ENCODE peak calls at places on chromosomes 1 and 21, in nine cellular contexts. X is upper lobe of left lung, M is fibroblast of pulmonary artery, W is AG04450, I is thyroid gland, E is fibroblast of villous mesenchyme, V is choroid plexus epithelial cell, Q is esophagus muscularis mucosa, O is cardiac muscle cell. B is an unnamed sample.

GRCh38 chr1:82143108-82143833 is 342.5 kb downstream of the ADGRL2 start:
- DNase-seq in V (no peak), W (no peak), X (no peak), E (no peak), I (no peak), O (no peak), M (no peak), Q (no peak), B (no peak)

GRCh38 chr1:116390195-116390594 is 17.2 kb downstream of the ATP1A1 start:
- DNase-seq in W (no peak), Q (no peak), M (no peak), X (no peak), O (no peak), I (no peak), V (no peak), E (no peak), B (no peak)

GRCh38 chr21:16194851-16195251 is 465.1 kb downstream of the USP25 start:
- DNase-seq in I (no peak), V (peak), E (peak), M (peak), W (no peak), O (peak), Q (no peak), X (no peak), B (peak)

GRCh38 chr1:22595108-22595507 is 31.8 kb downstream of the EPHA8 start:
- DNase-seq in O (no peak), E (no peak), I (no peak), M (no peak), W (no peak), Q (no peak), X (no peak), V (no peak), B (no peak)

GRCh38 chr1:151327223-151327902 is at the start of gene PI4KB:
- DNase-seq in V (peak), I (peak), X (peak), W (peak), M (peak), Q (peak), O (peak), E (peak), B (peak)

GRCh38 chr1:22123901-22124404 is 18.9 kb downstream of the WNT4 start:
- DNase-seq in I (no peak), E (no peak), Q (no peak), V (no peak), O (no peak), M (no peak), W (no peak), X (no peak), B (no peak)

GRCh38 chr1:168970945-168971799 is 135.3 kb upstream of the ATP1B1 start:
- DNase-seq in I (no peak), V (no peak), O (no peak), W (no peak), M (no peak), X (no peak), E (no peak), Q (no peak), B (no peak)

GRCh38 chr1:172167801-172168596 is 252.5 kb upstream of the C1orf105 start:
- DNase-seq in O (peak), E (peak), M (peak), X (no peak), W (no peak), V (peak), Q (no peak), I (no peak), B (peak)

GRCh38 chr1:185343306-185343705 is 26.3 kb upstream of the IVNS1ABP start:
- DNase-seq in Q (no peak), M (no peak), E (no peak), V (no peak), W (no peak), X (no peak), O (no peak), I (no peak), B (no peak)

GRCh38 chr1:50427818-50428779 is 4.9 kb upstream of the DMRTA2 start:
- DNase-seq in I (no peak), W (no peak), E (no peak), M (no peak), Q (no peak), O (no peak), V (no peak), X (no peak), B (no peak)

GRCh38 chr21:44527156-44527982 is 12.6 kb downstream of the KRTAP10-1 start:
- DNase-seq in V (no peak), W (no peak), Q (no peak), I (no peak), M (no peak), X (peak), O (no peak), E (no peak), B (no peak)

GRCh38 chr1:157540852-157541251 is 11.5 kb downstream of the FCRL5 start:
- DNase-seq in W (no peak), X (no peak), I (no peak), V (no peak), E (no peak), M (no peak), Q (no peak), O (no peak), B (no peak)

GRCh38 chr1:36530791-36531190 is 48.1 kb upstream of the CSF3R start:
- DNase-seq in V (no peak), X (no peak), O (no peak), Q (no peak), M (no peak), I (no peak), E (no peak), W (no peak), B (no peak)

GRCh38 chr1:66652556-66652955 is 99.7 kb upstream of the DYNLT5 start:
- DNase-seq in M (peak), I (no peak), W (no peak), V (peak), O (no peak), Q (no peak), E (peak), X (no peak), B (peak)

GRCh38 chr1:119531606-119532323 is 24.8 kb downstream of the HSD3B1 start:
- DNase-seq in X (no peak), W (no peak), Q (no peak), V (peak), M (no peak), O (no peak), I (no peak), E (no peak), B (peak)

GRCh38 chr21:14057313-14057712 is 153.4 kb downstream of the LIPI start:
- DNase-seq in O (no peak), W (no peak), E (no peak), I (no peak), V (no peak), Q (no peak), M (no peak), X (no peak), B (no peak)

GRCh38 chr1:175152006-175152652 is 40.4 kb downstream of the KIAA0040 start:
- DNase-seq in Q (no peak), I (peak), V (peak), O (peak), M (peak), X (peak), W (no peak), E (peak), B (peak)

GRCh38 chr1:211327341-211327921 is 798 bp downstream of the TRAF5 start:
- DNase-seq in V (peak), M (peak), X (no peak), O (peak), E (peak), W (no peak), I (peak), Q (no peak), B (peak)

DNA sequence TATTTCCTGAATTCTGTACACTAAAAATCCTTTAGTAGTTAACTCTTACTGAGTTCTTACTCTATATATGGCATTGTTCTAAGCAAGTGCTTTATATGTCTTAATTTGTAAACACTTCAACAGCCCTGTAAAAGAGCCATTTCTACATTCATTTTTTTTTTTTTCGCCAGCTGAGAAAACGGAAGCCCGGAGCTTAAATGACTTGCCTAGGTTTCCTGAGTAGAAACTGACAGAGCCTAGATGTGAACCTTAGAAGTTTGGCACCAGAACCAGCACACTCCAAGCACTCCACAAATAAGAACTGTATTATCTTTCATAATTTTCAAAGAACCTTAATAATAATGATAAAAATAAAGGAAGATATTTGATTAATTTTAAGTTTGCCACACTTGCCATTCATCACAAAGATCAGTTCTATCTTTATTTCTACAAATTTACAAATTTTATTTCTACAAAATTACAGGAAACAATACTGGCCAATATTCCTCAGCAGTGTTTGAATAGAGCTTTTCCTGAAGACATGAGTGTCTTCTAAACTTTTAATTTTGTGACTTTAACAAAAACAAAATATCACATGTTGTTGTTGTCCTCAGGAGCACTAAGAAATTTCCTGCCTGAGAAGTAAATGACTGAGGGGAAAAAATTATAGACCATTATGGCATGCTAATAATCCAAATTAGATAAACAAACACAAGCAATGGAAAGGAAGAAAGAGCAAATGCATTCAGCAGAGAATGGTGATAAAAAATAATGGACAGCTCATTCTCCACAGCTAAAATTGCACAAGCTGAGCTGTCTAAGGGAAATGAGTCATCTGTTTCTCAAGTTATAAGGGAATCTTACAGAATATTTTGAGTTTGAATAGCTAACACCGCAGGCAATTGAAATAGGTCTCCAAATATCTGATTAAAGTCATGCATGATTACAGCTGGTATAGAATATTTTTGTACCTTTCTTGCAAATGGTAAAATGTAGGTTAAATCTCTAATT is 71.2 kb downstream of the DPYD start:
- DNase-seq in E (peak), V (peak), Q (no peak), M (peak), I (no peak), X (no peak), O (no peak), W (peak), B (peak)
- H3K4me3 ChIP-seq in E (no peak), V (no peak), Q (no peak), M (peak), I (no peak), X (no peak), O (no peak), W (no peak), B (no peak)

GRCh38 chr1:154937051-154937987 is 800 bp upstream of the PMVK start:
- DNase-seq in W (peak), Q (peak), X (peak), M (peak), E (peak), I (peak), O (peak), V (peak), B (peak)
- TF ChIP-seq CTCF in W (peak), Q (peak), X (peak), M (peak), E (peak), I (peak), O (peak), V (peak), B (peak)

DNA sequence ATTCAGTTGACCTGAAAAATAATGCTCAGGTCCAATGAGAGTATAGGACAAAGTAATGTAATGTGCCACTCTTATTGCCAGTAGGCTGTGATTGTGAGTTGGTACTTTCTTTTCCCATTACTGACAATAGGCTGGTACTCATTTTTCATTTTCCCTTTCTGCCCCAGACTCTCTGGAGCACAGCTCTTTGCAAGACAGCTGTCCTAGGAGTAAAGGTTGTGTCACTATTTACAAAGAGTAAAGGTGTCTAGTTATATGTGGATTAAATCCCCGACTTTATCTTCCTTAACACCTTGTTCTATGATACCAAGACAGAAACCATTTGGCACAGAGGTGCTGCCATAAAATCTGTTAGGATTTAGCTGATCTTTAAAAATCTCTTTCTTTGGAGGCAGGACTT is 32.3 kb upstream of the RASAL2 start:
- DNase-seq in X (no peak), M (no peak), O (no peak), E (no peak), Q (no peak), V (no peak), W (no peak), I (no peak), B (no peak)
- H3K4me3 ChIP-seq in X (no peak), M (no peak), O (no peak), E (no peak), Q (no peak), V (no peak), W (no peak), I (no peak), B (no peak)

GRCh38 chr1:47004004-47004403 is 19.5 kb upstream of the CYP4X1 start:
- DNase-seq in Q (no peak), X (no peak), E (no peak), M (no peak), I (no peak), W (no peak), V (no peak), O (no peak), B (no peak)

GRCh38 chr1:46996659-46997281 is 26.7 kb upstream of the CYP4X1 start:
- DNase-seq in E (no peak), Q (no peak), M (no peak), O (no peak), I (no peak), V (no peak), X (no peak), W (no peak), B (no peak)

DNA sequence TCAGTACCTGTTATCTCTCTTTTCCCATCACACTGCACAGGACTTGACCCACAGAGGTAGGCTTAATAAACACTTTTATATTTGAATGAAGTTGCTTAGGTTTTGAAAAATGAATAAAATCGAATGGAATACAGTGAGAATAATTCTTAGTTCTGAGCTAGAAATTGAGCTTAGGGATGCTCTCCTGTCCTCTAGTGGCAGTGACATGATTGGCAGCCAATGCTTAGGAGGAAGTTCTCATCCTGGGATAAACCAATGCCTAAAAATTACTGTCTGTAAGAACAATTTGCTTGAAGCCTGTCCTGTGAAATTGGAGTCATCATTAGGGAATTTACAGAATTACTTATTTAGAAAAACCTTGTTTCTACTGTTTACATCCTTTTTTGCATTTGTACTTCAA is 21.3 kb upstream of the CYP4X1 start:
- DNase-seq in M (no peak), V (peak), O (no peak), Q (no peak), W (no peak), I (no peak), X (no peak), E (no peak), B (no peak)
- TF ChIP-seq CTCF in M (peak), V (peak), O (peak), Q (no peak), W (no peak), I (peak), X (no peak), E (no peak), B (peak)

GRCh38 chr1:186375152-186375928 is at the start of the genes ODR4 and TPR:
- DNase-seq in X (peak), Q (peak), E (peak), M (peak), W (peak), I (peak), V (peak), O (peak), B (peak)

GRCh38 chr1:186374313-186375151 is 521 bp downstream of the TPR start:
- DNase-seq in X (peak), W (no peak), I (peak), O (peak), E (peak), Q (no peak), M (peak), V (peak), B (peak)

GRCh38 chr1:186375929-186376330 is 292 bp downstream of the ODR4 start:
- DNase-seq in O (no peak), I (no peak), W (no peak), M (no peak), V (no peak), Q (no peak), X (no peak), E (no peak), B (no peak)
- H3K4me3 ChIP-seq in O (peak), I (peak), W (peak), M (peak), V (peak), Q (peak), X (peak), E (peak), B (peak)

GRCh38 chr1:108955111-108955510 is 8.2 kb downstream of the CLCC1 start:
- DNase-seq in X (no peak), W (no peak), V (no peak), Q (no peak), I (no peak), M (no peak), O (no peak), E (no peak), B (no peak)
- TF ChIP-seq CTCF in X (no peak), W (no peak), V (no peak), Q (no peak), I (no peak), M (no peak), O (no peak), E (no peak), B (no peak)

GRCh38 chr21:34881421-34881820 is 167.7 kb downstream of the RUNX1 start:
- DNase-seq in E (peak), V (peak), O (no peak), M (peak), X (no peak), I (no peak), Q (peak), W (no peak), B (peak)
- H3K4me3 ChIP-seq in E (peak), V (peak), O (no peak), M (peak), X (no peak), I (no peak), Q (no peak), W (peak), B (peak)

GRCh38 chr1:210294991-210295773 is 33.5 kb upstream of the HHAT start:
- DNase-seq in O (peak), X (peak), M (peak), Q (no peak), I (no peak), E (peak), V (no peak), W (no peak), B (peak)

GRCh38 chr1:210291088-210291487 is 37.6 kb upstream of the HHAT start:
- DNase-seq in E (no peak), X (no peak), M (peak), W (no peak), Q (no peak), I (no peak), O (no peak), V (no peak), B (no peak)

GRCh38 chr1:210293191-210293607 is 35.5 kb upstream of the HHAT start:
- DNase-seq in Q (no peak), X (no peak), E (peak), W (peak), M (peak), V (no peak), O (no peak), I (no peak), B (peak)

GRCh38 chr1:210291786-210292275 is 36.9 kb upstream of the HHAT start:
- DNase-seq in E (peak), I (peak), O (peak), Q (no peak), W (peak), M (peak), V (no peak), X (no peak), B (peak)

GRCh38 chr1:210292276-210292851 is 36.3 kb upstream of the HHAT start:
- DNase-seq in Q (no peak), E (peak), V (no peak), W (no peak), M (peak), I (peak), X (peak), O (peak), B (peak)
- TF ChIP-seq CTCF in Q (peak), E (no peak), V (no peak), W (no peak), M (no peak), I (peak), X (peak), O (peak), B (peak)

B was measured in AG10803.